ENCODE peak calls at places on chromosome 16, in four cellular contexts. One of them, this sample, is unnamed.

GRCh38 chr16:4081577-4082021 is 34.6 kb downstream of the ADCY9 start:
- DNase-seq in cardiac muscle cell: no peak
- DNase-seq in heart right ventricle: no peak
- DNase-seq in spleen: no peak
- DNase-seq in this sample: no peak

GRCh38 chr16:53911506-53911905 is 207.6 kb downstream of the FTO start:
- DNase-seq in cardiac muscle cell: no peak
- DNase-seq in heart right ventricle: no peak
- DNase-seq in spleen: no peak
- DNase-seq in this sample: no peak

GRCh38 chr16:64773638-64774037 is 348.2 kb downstream of the CDH11 start:
- DNase-seq in cardiac muscle cell: no peak
- DNase-seq in heart right ventricle: no peak
- DNase-seq in spleen: no peak
- DNase-seq in this sample: no peak

GRCh38 chr16:82004651-82005490 is 6.4 kb downstream of the SDR42E1 start:
- DNase-seq in cardiac muscle cell: no peak
- DNase-seq in heart right ventricle: no peak
- DNase-seq in spleen: no peak
- DNase-seq in this sample: no peak

GRCh38 chr16:47052666-47053640 is 79.5 kb upstream of the DNAJA2 start:
- DNase-seq in cardiac muscle cell: no peak
- DNase-seq in heart right ventricle: no peak
- DNase-seq in spleen: peak
- DNase-seq in this sample: no peak

GRCh38 chr16:642189-643049 is 791 bp downstream of the MCRIP2 start:
- DNase-seq in cardiac muscle cell: peak
- DNase-seq in heart right ventricle: peak
- DNase-seq in spleen: peak
- DNase-seq in this sample: peak

GRCh38 chr16:71894921-71895678 is at the start of gene IST1:
- DNase-seq in cardiac muscle cell: peak
- DNase-seq in heart right ventricle: peak
- DNase-seq in spleen: peak
- DNase-seq in this sample: peak

GRCh38 chr16:8773537-8773936 is 23.9 kb downstream of the TMEM186 start:
- DNase-seq in cardiac muscle cell: no peak
- DNase-seq in heart right ventricle: no peak
- DNase-seq in spleen: no peak
- DNase-seq in this sample: no peak

GRCh38 chr16:77660311-77660710 is 62.0 kb upstream of the NUDT7 start:
- DNase-seq in cardiac muscle cell: peak
- DNase-seq in heart right ventricle: no peak
- DNase-seq in spleen: no peak
- DNase-seq in this sample: no peak

GRCh38 chr16:53805113-53805512 is 101.2 kb downstream of the FTO start:
- DNase-seq in cardiac muscle cell: no peak
- DNase-seq in heart right ventricle: no peak
- DNase-seq in spleen: no peak
- DNase-seq in this sample: no peak

GRCh38 chr16:9049241-9049640 is 42.2 kb upstream of the HAPSTR1 start:
- DNase-seq in cardiac muscle cell: peak
- DNase-seq in heart right ventricle: no peak
- DNase-seq in spleen: no peak
- DNase-seq in this sample: no peak

GRCh38 chr16:65524231-65524630 is 402.4 kb upstream of the CDH11 start:
- DNase-seq in cardiac muscle cell: no peak
- DNase-seq in heart right ventricle: no peak
- DNase-seq in spleen: no peak
- DNase-seq in this sample: no peak

GRCh38 chr16:3454093-3454492 is 10.6 kb downstream of the NAA60 start:
- DNase-seq in cardiac muscle cell: no peak
- DNase-seq in heart right ventricle: no peak
- DNase-seq in spleen: no peak
- DNase-seq in this sample: no peak

GRCh38 chr16:89093602-89094251 is at the start of gene ACSF3:
- DNase-seq in cardiac muscle cell: peak
- DNase-seq in heart right ventricle: peak
- DNase-seq in spleen: peak
- DNase-seq in this sample: peak

GRCh38 chr16:629289-630023 is 1.3 kb upstream of the WFIKKN1 start:
- DNase-seq in cardiac muscle cell: no peak
- DNase-seq in heart right ventricle: no peak
- DNase-seq in spleen: peak
- DNase-seq in this sample: peak

GRCh38 chr16:65125871-65126270 is 4.0 kb upstream of the CDH11 start:
- DNase-seq in cardiac muscle cell: peak
- DNase-seq in heart right ventricle: no peak
- DNase-seq in spleen: no peak
- DNase-seq in this sample: no peak

GRCh38 chr16:65377131-65377649 is 255.3 kb upstream of the CDH11 start:
- DNase-seq in cardiac muscle cell: no peak
- DNase-seq in heart right ventricle: no peak
- DNase-seq in spleen: no peak
- DNase-seq in this sample: no peak

GRCh38 chr16:56776562-56776961 is 46.6 kb downstream of the NUP93 start:
- DNase-seq in cardiac muscle cell: peak
- DNase-seq in heart right ventricle: peak
- DNase-seq in spleen: no peak
- DNase-seq in this sample: peak
- H3K27ac ChIP-seq in cardiac muscle cell: no peak
- H3K27ac ChIP-seq in heart right ventricle: no peak
- H3K27ac ChIP-seq in spleen: no peak
- H3K27ac ChIP-seq in this sample: no peak

GRCh38 chr16:87833548-87833947 is 35.8 kb downstream of the SLC7A5 start:
- DNase-seq in cardiac muscle cell: no peak
- DNase-seq in heart right ventricle: no peak
- DNase-seq in spleen: no peak
- DNase-seq in this sample: no peak

GRCh38 chr16:87832137-87832527 is 37.2 kb downstream of the SLC7A5 start:
- DNase-seq in cardiac muscle cell: no peak
- DNase-seq in heart right ventricle: no peak
- DNase-seq in spleen: no peak
- DNase-seq in this sample: no peak

GRCh38 chr16:87834015-87834667 is 35.2 kb downstream of the SLC7A5 start:
- DNase-seq in cardiac muscle cell: no peak
- DNase-seq in heart right ventricle: no peak
- DNase-seq in spleen: no peak
- DNase-seq in this sample: no peak

GRCh38 chr16:87831421-87832136 is 37.7 kb downstream of the SLC7A5 start:
- DNase-seq in cardiac muscle cell: no peak
- DNase-seq in heart right ventricle: no peak
- DNase-seq in spleen: no peak
- DNase-seq in this sample: no peak

DNA sequence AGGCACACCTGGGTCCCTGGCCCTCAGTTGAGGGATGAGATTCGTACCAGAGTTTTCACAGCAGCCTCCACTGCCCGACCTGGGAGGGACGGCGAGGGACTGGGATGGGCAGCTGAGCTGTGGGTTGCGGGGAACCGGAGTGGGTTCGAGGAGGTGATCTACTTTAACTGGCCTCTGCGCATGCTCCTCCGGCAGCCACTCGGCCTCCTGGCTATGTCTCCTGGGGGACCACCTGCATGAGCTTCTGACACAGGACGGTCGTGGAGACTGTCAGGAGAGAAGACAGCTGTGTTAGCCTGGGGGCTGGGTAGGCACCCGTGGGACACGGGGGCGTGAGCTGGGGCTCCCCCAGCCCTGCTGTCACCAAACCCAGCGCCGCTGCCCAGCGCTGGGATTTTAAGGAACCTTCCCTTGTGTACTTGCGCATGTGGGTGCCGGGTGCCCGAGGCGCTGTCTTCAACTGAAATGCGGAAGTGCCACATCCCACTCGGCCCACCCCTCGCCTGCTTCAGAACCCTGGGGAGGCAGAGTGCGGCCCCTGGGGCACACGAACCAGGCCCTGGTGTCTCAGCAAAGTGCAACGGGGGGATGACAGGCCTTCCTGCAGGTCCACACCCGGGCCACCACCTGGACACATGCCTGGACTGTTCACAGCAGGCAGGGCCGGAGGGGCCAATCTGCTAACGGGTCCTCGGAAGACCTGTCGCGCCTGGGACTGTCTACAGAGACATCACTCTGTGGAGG is 36.4 kb downstream of the SLC7A5 start:
- DNase-seq in cardiac muscle cell: no peak
- DNase-seq in heart right ventricle: no peak
- DNase-seq in spleen: peak
- DNase-seq in this sample: no peak
- H3K4me3 ChIP-seq in cardiac muscle cell: no peak
- H3K4me3 ChIP-seq in heart right ventricle: no peak
- H3K4me3 ChIP-seq in spleen: no peak
- H3K4me3 ChIP-seq in this sample: no peak

GRCh38 chr16:67449739-67450138 is 18.8 kb downstream of the HSD11B2 start:
- DNase-seq in cardiac muscle cell: no peak
- DNase-seq in heart right ventricle: peak
- DNase-seq in spleen: no peak
- DNase-seq in this sample: no peak
- H3K27ac ChIP-seq in cardiac muscle cell: no peak
- H3K27ac ChIP-seq in heart right ventricle: peak
- H3K27ac ChIP-seq in spleen: no peak
- H3K27ac ChIP-seq in this sample: peak

DNA sequence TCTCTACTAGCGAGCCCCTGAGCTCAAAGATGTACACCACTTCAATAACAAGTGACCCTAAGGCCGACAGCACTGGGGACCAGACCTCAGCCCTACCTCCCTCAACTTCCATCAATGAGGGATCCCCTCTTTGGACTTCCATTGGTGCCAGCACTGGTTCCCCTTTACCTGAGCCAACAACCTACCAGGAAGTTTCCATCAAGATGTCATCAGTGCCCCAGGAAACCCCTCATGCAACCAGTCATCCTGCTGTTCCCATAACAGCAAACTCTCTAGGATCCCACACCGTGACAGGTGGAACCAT is 734 bp downstream of the SPN start:
- DNase-seq in cardiac muscle cell: no peak
- DNase-seq in heart right ventricle: no peak
- DNase-seq in spleen: no peak
- DNase-seq in this sample: no peak
- H3K4me3 ChIP-seq in cardiac muscle cell: no peak
- H3K4me3 ChIP-seq in heart right ventricle: peak
- H3K4me3 ChIP-seq in spleen: peak
- H3K4me3 ChIP-seq in this sample: peak

GRCh38 chr16:48334325-48334724 is 50.9 kb downstream of the SIAH1 start:
- DNase-seq in cardiac muscle cell: no peak
- DNase-seq in heart right ventricle: no peak
- DNase-seq in spleen: no peak
- DNase-seq in this sample: no peak

GRCh38 chr16:48332978-48333377 is 52.2 kb downstream of the SIAH1 start:
- DNase-seq in cardiac muscle cell: no peak
- DNase-seq in heart right ventricle: no peak
- DNase-seq in spleen: no peak
- DNase-seq in this sample: no peak

GRCh38 chr16:48330847-48331204 is 54.4 kb downstream of the SIAH1 start:
- DNase-seq in cardiac muscle cell: no peak
- DNase-seq in heart right ventricle: no peak
- DNase-seq in spleen: no peak
- DNase-seq in this sample: no peak

GRCh38 chr16:48340054-48340453 is 45.2 kb downstream of the SIAH1 start:
- DNase-seq in cardiac muscle cell: no peak
- DNase-seq in heart right ventricle: no peak
- DNase-seq in spleen: no peak
- DNase-seq in this sample: no peak

DNA sequence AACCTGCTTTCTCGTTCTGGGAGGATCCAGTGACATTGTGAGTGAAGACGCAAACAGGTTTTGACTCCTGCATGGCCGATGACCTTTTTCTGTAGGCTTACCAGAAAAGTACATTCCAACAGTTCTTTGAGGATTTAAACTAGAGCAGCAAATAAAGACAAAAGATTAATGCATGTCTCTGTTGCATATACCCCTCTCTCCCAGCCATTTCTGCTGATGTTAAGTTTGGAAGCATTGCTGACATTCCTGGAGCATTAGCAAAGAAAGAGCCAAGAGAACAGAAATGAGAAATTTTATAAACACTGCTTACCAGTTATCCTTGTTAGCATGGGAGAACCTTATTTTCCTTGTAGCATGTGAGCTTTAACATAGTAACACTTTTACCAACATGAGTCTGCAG is 49.3 kb downstream of the SIAH1 start:
- DNase-seq in cardiac muscle cell: peak
- DNase-seq in heart right ventricle: no peak
- DNase-seq in spleen: no peak
- DNase-seq in this sample: no peak
- H3K27ac ChIP-seq in cardiac muscle cell: no peak
- H3K27ac ChIP-seq in heart right ventricle: no peak
- H3K27ac ChIP-seq in spleen: no peak
- H3K27ac ChIP-seq in this sample: no peak

DNA sequence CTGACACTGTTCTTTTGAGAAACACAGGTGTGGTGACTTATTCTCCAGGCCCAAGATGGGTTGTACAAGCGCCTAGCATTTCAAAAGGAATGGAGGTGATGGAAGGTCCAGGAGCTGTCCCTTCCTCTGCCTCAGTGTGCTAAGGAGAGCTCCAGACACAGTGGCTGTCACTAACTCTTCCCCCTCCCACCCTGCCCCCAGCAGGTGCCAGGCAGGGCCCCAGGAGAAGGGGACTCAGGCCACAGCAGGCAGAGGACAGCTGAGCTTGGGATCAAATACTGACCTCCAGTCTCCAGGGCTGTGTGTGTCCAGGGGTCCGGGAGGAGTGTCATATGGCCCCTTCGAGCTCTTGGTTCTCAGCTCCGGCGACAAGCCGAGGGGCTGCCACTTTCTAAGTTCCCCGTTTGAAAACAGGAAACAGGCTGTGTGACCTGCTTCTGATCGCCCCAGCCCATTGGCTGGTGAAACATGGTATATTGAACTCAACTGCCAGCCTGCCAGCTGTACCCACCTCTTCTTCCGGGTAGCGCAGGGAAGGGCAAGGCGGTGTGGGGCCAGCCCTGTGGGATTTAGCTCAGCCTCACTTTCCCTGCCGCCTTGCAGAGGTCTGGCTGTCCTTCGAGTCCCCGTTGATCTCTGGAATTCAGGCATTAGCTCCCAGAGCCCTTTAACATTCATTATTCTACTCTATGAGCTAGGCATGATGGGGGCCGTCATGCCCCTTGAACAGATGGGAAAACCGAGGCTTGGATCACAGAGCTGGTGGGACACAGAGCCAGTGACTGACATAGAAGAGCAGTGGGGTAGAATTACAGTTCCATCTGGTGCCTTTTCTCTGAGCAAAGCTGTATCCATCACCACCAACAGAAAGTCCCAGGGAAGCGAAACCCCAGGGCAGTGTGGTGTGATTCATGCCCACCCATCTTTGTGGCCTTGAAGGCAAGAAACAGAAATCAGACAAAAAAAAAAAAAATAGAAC is at the start of gene SNX20:
- DNase-seq in cardiac muscle cell: no peak
- DNase-seq in heart right ventricle: no peak
- DNase-seq in spleen: peak
- DNase-seq in this sample: no peak
- H3K4me3 ChIP-seq in cardiac muscle cell: no peak
- H3K4me3 ChIP-seq in heart right ventricle: peak
- H3K4me3 ChIP-seq in spleen: peak
- H3K4me3 ChIP-seq in this sample: no peak

This sample was measured in pancreas.